ENCODE peak calls at places on chromosomes 7 and 10, in nine cellular contexts. A, X, R, E, Y, U, N, G and D are unnamed samples.
A peak's percentile ranks its signal among the peaks of the same experiment; 100 is the strongest.

GRCh38 chr7:38215734-38216670 is 38.0 kb downstream of the STARD3NL start:
- DNase-seq in A (peak; percentile 82), X (peak; percentile 78), R (peak; percentile 88), E (peak; percentile 52), Y (peak; percentile 94), U (peak; percentile 75), N (peak; percentile 75), G (peak; percentile 92), D (peak; percentile 76)

GRCh38 chr10:132438091-132439024 is 41.4 kb downstream of the PWWP2B start:
- DNase-seq in A (no peak), X (no peak), R (no peak), E (no peak), Y (no peak), U (no peak), N (no peak), G (no peak), D (no peak)

GRCh38 chr7:115631782-115632181 is 398.8 kb downstream of the TFEC start:
- DNase-seq in A (no peak), X (no peak), R (no peak), E (no peak), Y (no peak), U (no peak), N (no peak), G (no peak), D (no peak)

GRCh38 chr7:48416327-48416908 is 245.2 kb downstream of the ABCA13 start:
- DNase-seq in A (no peak), X (peak; percentile 2), R (no peak), E (no peak), Y (no peak), U (no peak), N (no peak), G (no peak), D (no peak)

GRCh38 chr7:100573691-100574361 is at the start of gene SAP25:
- DNase-seq in A (peak; percentile 52), X (no peak), R (no peak), E (no peak), Y (no peak), U (no peak), N (no peak), G (no peak), D (no peak)

GRCh38 chr10:14556285-14556956 is 218.3 kb downstream of the FAM107B start:
- DNase-seq in A (no peak), X (peak; percentile 48), R (no peak), E (no peak), Y (peak; percentile 22), U (no peak), N (no peak), G (no peak), D (no peak)

GRCh38 chr10:131869344-131869743 is 31.5 kb upstream of the PPP2R2D start:
- DNase-seq in A (no peak), X (no peak), R (no peak), E (no peak), Y (no peak), U (no peak), N (no peak), G (no peak), D (no peak)

GRCh38 chr7:116443101-116443523 is 56.4 kb upstream of the CAV2 start:
- DNase-seq in A (no peak), X (peak; percentile 93), R (peak; percentile 95), E (no peak), Y (peak; percentile 97), U (peak; percentile 85), N (peak; percentile 74), G (peak; percentile 95), D (peak; percentile 86)

GRCh38 chr10:78351283-78351682 is 317.6 kb downstream of the RPS24 start:
- DNase-seq in A (no peak), X (no peak), R (no peak), E (no peak), Y (no peak), U (no peak), N (no peak), G (no peak), D (no peak)

GRCh38 chr10:42475168-42476098 is 162.9 kb downstream of the ZNF33B start:
- DNase-seq in A (no peak), X (no peak), R (peak; percentile 80), E (no peak), Y (no peak), U (no peak), N (no peak), G (peak; percentile 97), D (no peak)

GRCh38 chr7:105916603-105917002 is 40.2 kb upstream of the ATXN7L1 start:
- DNase-seq in A (no peak), X (no peak), R (peak; percentile 63), E (no peak), Y (peak; percentile 54), U (peak; percentile 12), N (no peak), G (peak; percentile 33), D (no peak)

GRCh38 chr7:13790611-13791010 is 198.9 kb downstream of the ETV1 start:
- DNase-seq in A (no peak), X (no peak), R (no peak), E (no peak), Y (peak; percentile 27), U (no peak), N (no peak), G (no peak), D (no peak)